ENCODE peak calls at places on chromosome 4, in ten cellular contexts. One of them, this sample, is unnamed.

GRCh38 chr4:8040607-8041006 is 100.9 kb upstream of the AFAP1 start:
- DNase-seq in H4: no peak
- DNase-seq in astrocyte of the spinal cord: peak
- DNase-seq in upper lobe of right lung: no peak
- DNase-seq in anterior cingulate cortex: no peak
- DNase-seq in fibroblast of the aortic adventitia: no peak
- DNase-seq in activated gamma-delta T cell treated with Interleukin-2 at 50 U/mL for 16 hours: no peak
- DNase-seq in stimulated activated CD4-positive, alpha-beta T cell treated with anti-CD3 and anti-CD28 coated beads, Interleukin-4, amount 100 ng/mL, for 48 hours: no peak
- DNase-seq in GM20000: no peak
- DNase-seq in fibroblast of the conjunctiva: no peak
- DNase-seq in this sample: no peak

GRCh38 chr4:54683616-54684346 is 26.0 kb downstream of the KIT start:
- DNase-seq in H4: peak
- DNase-seq in astrocyte of the spinal cord: peak
- DNase-seq in upper lobe of right lung: no peak
- DNase-seq in anterior cingulate cortex: no peak
- DNase-seq in fibroblast of the aortic adventitia: peak
- DNase-seq in activated gamma-delta T cell treated with Interleukin-2 at 50 U/mL for 16 hours: peak
- DNase-seq in stimulated activated CD4-positive, alpha-beta T cell treated with anti-CD3 and anti-CD28 coated beads, Interleukin-4, amount 100 ng/mL, for 48 hours: peak
- DNase-seq in GM20000: no peak
- DNase-seq in fibroblast of the conjunctiva: no peak
- DNase-seq in this sample: peak

GRCh38 chr4:109662786-109663185 is 40.5 kb downstream of the CASP6 start:
- DNase-seq in H4: no peak
- DNase-seq in astrocyte of the spinal cord: no peak
- DNase-seq in upper lobe of right lung: no peak
- DNase-seq in anterior cingulate cortex: no peak
- DNase-seq in fibroblast of the aortic adventitia: no peak
- DNase-seq in activated gamma-delta T cell treated with Interleukin-2 at 50 U/mL for 16 hours: no peak
- DNase-seq in stimulated activated CD4-positive, alpha-beta T cell treated with anti-CD3 and anti-CD28 coated beads, Interleukin-4, amount 100 ng/mL, for 48 hours: no peak
- DNase-seq in GM20000: no peak
- DNase-seq in fibroblast of the conjunctiva: no peak
- DNase-seq in this sample: no peak

GRCh38 chr4:78464265-78464664 is 87.3 kb upstream of the ANXA3 start:
- DNase-seq in H4: no peak
- DNase-seq in astrocyte of the spinal cord: no peak
- DNase-seq in upper lobe of right lung: no peak
- DNase-seq in anterior cingulate cortex: no peak
- DNase-seq in fibroblast of the aortic adventitia: no peak
- DNase-seq in activated gamma-delta T cell treated with Interleukin-2 at 50 U/mL for 16 hours: no peak
- DNase-seq in stimulated activated CD4-positive, alpha-beta T cell treated with anti-CD3 and anti-CD28 coated beads, Interleukin-4, amount 100 ng/mL, for 48 hours: no peak
- DNase-seq in GM20000: no peak
- DNase-seq in fibroblast of the conjunctiva: no peak
- DNase-seq in this sample: no peak

GRCh38 chr4:119113033-119113655 is 22.5 kb upstream of the MYOZ2 start:
- DNase-seq in H4: peak
- DNase-seq in astrocyte of the spinal cord: peak
- DNase-seq in upper lobe of right lung: no peak
- DNase-seq in anterior cingulate cortex: no peak
- DNase-seq in fibroblast of the aortic adventitia: peak
- DNase-seq in activated gamma-delta T cell treated with Interleukin-2 at 50 U/mL for 16 hours: no peak
- DNase-seq in stimulated activated CD4-positive, alpha-beta T cell treated with anti-CD3 and anti-CD28 coated beads, Interleukin-4, amount 100 ng/mL, for 48 hours: no peak
- DNase-seq in GM20000: no peak
- DNase-seq in fibroblast of the conjunctiva: peak
- DNase-seq in this sample: no peak

GRCh38 chr4:7769936-7770674 is 169.6 kb downstream of the AFAP1 start:
- DNase-seq in H4: no peak
- DNase-seq in astrocyte of the spinal cord: no peak
- DNase-seq in upper lobe of right lung: peak
- DNase-seq in anterior cingulate cortex: no peak
- DNase-seq in fibroblast of the aortic adventitia: no peak
- DNase-seq in activated gamma-delta T cell treated with Interleukin-2 at 50 U/mL for 16 hours: no peak
- DNase-seq in stimulated activated CD4-positive, alpha-beta T cell treated with anti-CD3 and anti-CD28 coated beads, Interleukin-4, amount 100 ng/mL, for 48 hours: no peak
- DNase-seq in GM20000: no peak
- DNase-seq in fibroblast of the conjunctiva: peak
- DNase-seq in this sample: no peak

GRCh38 chr4:134544303-134544761 is 342.7 kb upstream of the PABPC4L start:
- DNase-seq in H4: peak
- DNase-seq in astrocyte of the spinal cord: peak
- DNase-seq in upper lobe of right lung: no peak
- DNase-seq in anterior cingulate cortex: no peak
- DNase-seq in fibroblast of the aortic adventitia: peak
- DNase-seq in activated gamma-delta T cell treated with Interleukin-2 at 50 U/mL for 16 hours: no peak
- DNase-seq in stimulated activated CD4-positive, alpha-beta T cell treated with anti-CD3 and anti-CD28 coated beads, Interleukin-4, amount 100 ng/mL, for 48 hours: no peak
- DNase-seq in GM20000: no peak
- DNase-seq in fibroblast of the conjunctiva: no peak
- DNase-seq in this sample: no peak

GRCh38 chr4:110483516-110483915 is 7.6 kb downstream of the ENPEP start:
- DNase-seq in H4: no peak
- DNase-seq in astrocyte of the spinal cord: no peak
- DNase-seq in upper lobe of right lung: no peak
- DNase-seq in anterior cingulate cortex: no peak
- DNase-seq in fibroblast of the aortic adventitia: no peak
- DNase-seq in activated gamma-delta T cell treated with Interleukin-2 at 50 U/mL for 16 hours: no peak
- DNase-seq in stimulated activated CD4-positive, alpha-beta T cell treated with anti-CD3 and anti-CD28 coated beads, Interleukin-4, amount 100 ng/mL, for 48 hours: no peak
- DNase-seq in GM20000: no peak
- DNase-seq in fibroblast of the conjunctiva: no peak
- DNase-seq in this sample: no peak

GRCh38 chr4:82381661-82382284 is 8.0 kb upstream of the HNRNPD start:
- DNase-seq in H4: no peak
- DNase-seq in astrocyte of the spinal cord: no peak
- DNase-seq in upper lobe of right lung: no peak
- DNase-seq in anterior cingulate cortex: no peak
- DNase-seq in fibroblast of the aortic adventitia: no peak
- DNase-seq in activated gamma-delta T cell treated with Interleukin-2 at 50 U/mL for 16 hours: no peak
- DNase-seq in stimulated activated CD4-positive, alpha-beta T cell treated with anti-CD3 and anti-CD28 coated beads, Interleukin-4, amount 100 ng/mL, for 48 hours: no peak
- DNase-seq in GM20000: no peak
- DNase-seq in fibroblast of the conjunctiva: no peak
- DNase-seq in this sample: no peak

GRCh38 chr4:28350485-28350884 is 1489.8 kb downstream of the STIM2 start:
- DNase-seq in H4: no peak
- DNase-seq in astrocyte of the spinal cord: peak
- DNase-seq in upper lobe of right lung: no peak
- DNase-seq in anterior cingulate cortex: no peak
- DNase-seq in fibroblast of the aortic adventitia: peak
- DNase-seq in activated gamma-delta T cell treated with Interleukin-2 at 50 U/mL for 16 hours: no peak
- DNase-seq in stimulated activated CD4-positive, alpha-beta T cell treated with anti-CD3 and anti-CD28 coated beads, Interleukin-4, amount 100 ng/mL, for 48 hours: no peak
- DNase-seq in GM20000: no peak
- DNase-seq in fibroblast of the conjunctiva: no peak
- DNase-seq in this sample: no peak

GRCh38 chr4:44487341-44487740 is 38.7 kb upstream of the KCTD8 start:
- DNase-seq in H4: no peak
- DNase-seq in astrocyte of the spinal cord: no peak
- DNase-seq in upper lobe of right lung: no peak
- DNase-seq in anterior cingulate cortex: no peak
- DNase-seq in fibroblast of the aortic adventitia: peak
- DNase-seq in activated gamma-delta T cell treated with Interleukin-2 at 50 U/mL for 16 hours: no peak
- DNase-seq in stimulated activated CD4-positive, alpha-beta T cell treated with anti-CD3 and anti-CD28 coated beads, Interleukin-4, amount 100 ng/mL, for 48 hours: no peak
- DNase-seq in GM20000: no peak
- DNase-seq in fibroblast of the conjunctiva: no peak
- DNase-seq in this sample: no peak

GRCh38 chr4:26233350-26233749 is 87.5 kb upstream of the RBPJ start:
- DNase-seq in H4: no peak
- DNase-seq in astrocyte of the spinal cord: no peak
- DNase-seq in upper lobe of right lung: no peak
- DNase-seq in anterior cingulate cortex: no peak
- DNase-seq in fibroblast of the aortic adventitia: no peak
- DNase-seq in activated gamma-delta T cell treated with Interleukin-2 at 50 U/mL for 16 hours: no peak
- DNase-seq in stimulated activated CD4-positive, alpha-beta T cell treated with anti-CD3 and anti-CD28 coated beads, Interleukin-4, amount 100 ng/mL, for 48 hours: no peak
- DNase-seq in GM20000: no peak
- DNase-seq in fibroblast of the conjunctiva: no peak
- DNase-seq in this sample: no peak

GRCh38 chr4:155705664-155706063 is 39.0 kb downstream of the GUCY1A1 start:
- DNase-seq in H4: peak
- DNase-seq in astrocyte of the spinal cord: peak
- DNase-seq in upper lobe of right lung: no peak
- DNase-seq in anterior cingulate cortex: no peak
- DNase-seq in fibroblast of the aortic adventitia: peak
- DNase-seq in activated gamma-delta T cell treated with Interleukin-2 at 50 U/mL for 16 hours: no peak
- DNase-seq in stimulated activated CD4-positive, alpha-beta T cell treated with anti-CD3 and anti-CD28 coated beads, Interleukin-4, amount 100 ng/mL, for 48 hours: no peak
- DNase-seq in GM20000: no peak
- DNase-seq in fibroblast of the conjunctiva: peak
- DNase-seq in this sample: no peak

GRCh38 chr4:48967101-48967500 is 19.0 kb upstream of the CWH43 start:
- DNase-seq in H4: no peak
- DNase-seq in astrocyte of the spinal cord: peak
- DNase-seq in upper lobe of right lung: no peak
- DNase-seq in anterior cingulate cortex: no peak
- DNase-seq in fibroblast of the aortic adventitia: peak
- DNase-seq in activated gamma-delta T cell treated with Interleukin-2 at 50 U/mL for 16 hours: no peak
- DNase-seq in stimulated activated CD4-positive, alpha-beta T cell treated with anti-CD3 and anti-CD28 coated beads, Interleukin-4, amount 100 ng/mL, for 48 hours: no peak
- DNase-seq in GM20000: no peak
- DNase-seq in fibroblast of the conjunctiva: no peak
- DNase-seq in this sample: no peak

GRCh38 chr4:128635141-128635911 is 174.2 kb upstream of the JADE1 start:
- DNase-seq in H4: peak
- DNase-seq in astrocyte of the spinal cord: peak
- DNase-seq in upper lobe of right lung: peak
- DNase-seq in anterior cingulate cortex: peak
- DNase-seq in fibroblast of the aortic adventitia: peak
- DNase-seq in activated gamma-delta T cell treated with Interleukin-2 at 50 U/mL for 16 hours: no peak
- DNase-seq in stimulated activated CD4-positive, alpha-beta T cell treated with anti-CD3 and anti-CD28 coated beads, Interleukin-4, amount 100 ng/mL, for 48 hours: no peak
- DNase-seq in GM20000: no peak
- DNase-seq in fibroblast of the conjunctiva: no peak
- DNase-seq in this sample: no peak

GRCh38 chr4:135515295-135515694 is 1313.7 kb upstream of the PABPC4L start:
- DNase-seq in H4: no peak
- DNase-seq in astrocyte of the spinal cord: peak
- DNase-seq in upper lobe of right lung: no peak
- DNase-seq in anterior cingulate cortex: no peak
- DNase-seq in fibroblast of the aortic adventitia: no peak
- DNase-seq in activated gamma-delta T cell treated with Interleukin-2 at 50 U/mL for 16 hours: no peak
- DNase-seq in stimulated activated CD4-positive, alpha-beta T cell treated with anti-CD3 and anti-CD28 coated beads, Interleukin-4, amount 100 ng/mL, for 48 hours: no peak
- DNase-seq in GM20000: no peak
- DNase-seq in fibroblast of the conjunctiva: no peak
- DNase-seq in this sample: no peak

GRCh38 chr4:98626350-98626749 is 32.1 kb downstream of the TSPAN5 start:
- DNase-seq in H4: peak
- DNase-seq in astrocyte of the spinal cord: peak
- DNase-seq in upper lobe of right lung: no peak
- DNase-seq in anterior cingulate cortex: no peak
- DNase-seq in fibroblast of the aortic adventitia: peak
- DNase-seq in activated gamma-delta T cell treated with Interleukin-2 at 50 U/mL for 16 hours: no peak
- DNase-seq in stimulated activated CD4-positive, alpha-beta T cell treated with anti-CD3 and anti-CD28 coated beads, Interleukin-4, amount 100 ng/mL, for 48 hours: no peak
- DNase-seq in GM20000: no peak
- DNase-seq in fibroblast of the conjunctiva: peak
- DNase-seq in this sample: no peak

GRCh38 chr4:184310171-184310567 is 92.5 kb upstream of the ENPP6 start:
- DNase-seq in H4: peak
- DNase-seq in astrocyte of the spinal cord: no peak
- DNase-seq in upper lobe of right lung: no peak
- DNase-seq in anterior cingulate cortex: no peak
- DNase-seq in fibroblast of the aortic adventitia: no peak
- DNase-seq in activated gamma-delta T cell treated with Interleukin-2 at 50 U/mL for 16 hours: peak
- DNase-seq in stimulated activated CD4-positive, alpha-beta T cell treated with anti-CD3 and anti-CD28 coated beads, Interleukin-4, amount 100 ng/mL, for 48 hours: peak
- DNase-seq in GM20000: peak
- DNase-seq in fibroblast of the conjunctiva: no peak
- DNase-seq in this sample: no peak

GRCh38 chr4:113141901-113142346 is 92.5 kb downstream of the ANK2 start:
- DNase-seq in H4: peak
- DNase-seq in astrocyte of the spinal cord: peak
- DNase-seq in upper lobe of right lung: no peak
- DNase-seq in anterior cingulate cortex: no peak
- DNase-seq in fibroblast of the aortic adventitia: peak
- DNase-seq in activated gamma-delta T cell treated with Interleukin-2 at 50 U/mL for 16 hours: no peak
- DNase-seq in stimulated activated CD4-positive, alpha-beta T cell treated with anti-CD3 and anti-CD28 coated beads, Interleukin-4, amount 100 ng/mL, for 48 hours: no peak
- DNase-seq in GM20000: no peak
- DNase-seq in fibroblast of the conjunctiva: no peak
- DNase-seq in this sample: no peak

GRCh38 chr4:3491681-3492405 is 28.7 kb downstream of the DOK7 start:
- DNase-seq in H4: peak
- DNase-seq in astrocyte of the spinal cord: no peak
- DNase-seq in upper lobe of right lung: no peak
- DNase-seq in anterior cingulate cortex: no peak
- DNase-seq in fibroblast of the aortic adventitia: peak
- DNase-seq in activated gamma-delta T cell treated with Interleukin-2 at 50 U/mL for 16 hours: no peak
- DNase-seq in stimulated activated CD4-positive, alpha-beta T cell treated with anti-CD3 and anti-CD28 coated beads, Interleukin-4, amount 100 ng/mL, for 48 hours: no peak
- DNase-seq in GM20000: no peak
- DNase-seq in fibroblast of the conjunctiva: no peak
- DNase-seq in this sample: no peak

GRCh38 chr4:89249313-89249712 is 58.3 kb downstream of the GPRIN3 start:
- DNase-seq in H4: no peak
- DNase-seq in astrocyte of the spinal cord: no peak
- DNase-seq in upper lobe of right lung: no peak
- DNase-seq in anterior cingulate cortex: no peak
- DNase-seq in fibroblast of the aortic adventitia: no peak
- DNase-seq in activated gamma-delta T cell treated with Interleukin-2 at 50 U/mL for 16 hours: no peak
- DNase-seq in stimulated activated CD4-positive, alpha-beta T cell treated with anti-CD3 and anti-CD28 coated beads, Interleukin-4, amount 100 ng/mL, for 48 hours: no peak
- DNase-seq in GM20000: no peak
- DNase-seq in fibroblast of the conjunctiva: no peak
- DNase-seq in this sample: no peak

GRCh38 chr4:30555778-30556177 is 164.4 kb upstream of the PCDH7 start:
- DNase-seq in H4: no peak
- DNase-seq in astrocyte of the spinal cord: no peak
- DNase-seq in upper lobe of right lung: no peak
- DNase-seq in anterior cingulate cortex: no peak
- DNase-seq in fibroblast of the aortic adventitia: no peak
- DNase-seq in activated gamma-delta T cell treated with Interleukin-2 at 50 U/mL for 16 hours: no peak
- DNase-seq in stimulated activated CD4-positive, alpha-beta T cell treated with anti-CD3 and anti-CD28 coated beads, Interleukin-4, amount 100 ng/mL, for 48 hours: no peak
- DNase-seq in GM20000: no peak
- DNase-seq in fibroblast of the conjunctiva: no peak
- DNase-seq in this sample: no peak

GRCh38 chr4:164731827-164732474 is 22.0 kb upstream of the SMIM31 start:
- DNase-seq in H4: peak
- DNase-seq in astrocyte of the spinal cord: peak
- DNase-seq in upper lobe of right lung: no peak
- DNase-seq in anterior cingulate cortex: peak
- DNase-seq in fibroblast of the aortic adventitia: peak
- DNase-seq in activated gamma-delta T cell treated with Interleukin-2 at 50 U/mL for 16 hours: peak
- DNase-seq in stimulated activated CD4-positive, alpha-beta T cell treated with anti-CD3 and anti-CD28 coated beads, Interleukin-4, amount 100 ng/mL, for 48 hours: peak
- DNase-seq in GM20000: peak
- DNase-seq in fibroblast of the conjunctiva: peak
- DNase-seq in this sample: peak

GRCh38 chr4:139550724-139551429 is 5.1 kb downstream of the SETD7 start:
- DNase-seq in H4: no peak
- DNase-seq in astrocyte of the spinal cord: peak
- DNase-seq in upper lobe of right lung: no peak
- DNase-seq in anterior cingulate cortex: no peak
- DNase-seq in fibroblast of the aortic adventitia: peak
- DNase-seq in activated gamma-delta T cell treated with Interleukin-2 at 50 U/mL for 16 hours: no peak
- DNase-seq in stimulated activated CD4-positive, alpha-beta T cell treated with anti-CD3 and anti-CD28 coated beads, Interleukin-4, amount 100 ng/mL, for 48 hours: no peak
- DNase-seq in GM20000: no peak
- DNase-seq in fibroblast of the conjunctiva: no peak
- DNase-seq in this sample: no peak

GRCh38 chr4:124095596-124095995 is 616.9 kb downstream of the ANKRD50 start:
- DNase-seq in H4: no peak
- DNase-seq in astrocyte of the spinal cord: no peak
- DNase-seq in upper lobe of right lung: no peak
- DNase-seq in anterior cingulate cortex: no peak
- DNase-seq in fibroblast of the aortic adventitia: peak
- DNase-seq in activated gamma-delta T cell treated with Interleukin-2 at 50 U/mL for 16 hours: no peak
- DNase-seq in stimulated activated CD4-positive, alpha-beta T cell treated with anti-CD3 and anti-CD28 coated beads, Interleukin-4, amount 100 ng/mL, for 48 hours: no peak
- DNase-seq in GM20000: no peak
- DNase-seq in fibroblast of the conjunctiva: no peak
- DNase-seq in this sample: no peak

GRCh38 chr4:114754616-114755015 is 156.0 kb downstream of the UGT8 start:
- DNase-seq in H4: no peak
- DNase-seq in astrocyte of the spinal cord: no peak
- DNase-seq in upper lobe of right lung: no peak
- DNase-seq in anterior cingulate cortex: no peak
- DNase-seq in fibroblast of the aortic adventitia: no peak
- DNase-seq in activated gamma-delta T cell treated with Interleukin-2 at 50 U/mL for 16 hours: no peak
- DNase-seq in stimulated activated CD4-positive, alpha-beta T cell treated with anti-CD3 and anti-CD28 coated beads, Interleukin-4, amount 100 ng/mL, for 48 hours: no peak
- DNase-seq in GM20000: no peak
- DNase-seq in fibroblast of the conjunctiva: no peak
- DNase-seq in this sample: no peak

This sample was measured in stimulated activated CD8-positive, alpha-beta memory T cell treated with anti-CD3 and anti-CD28 coated beads, Interleukin-15, amount 100 ng/mL, for 48 hours.